ENCODE peak calls at places on chromosomes 12 and 14, in four cellular contexts. T is activated CD4-positive, alpha-beta T cell treated with anti-CD3 and anti-CD28 coated beads, Interleukin-2, amount 50 U/mL, for 1 hour; O is stimulated activated naive CD4-positive, alpha-beta T cell; Q is stimulated activated CD4-positive, alpha-beta T cell treated with anti-CD3 and anti-CD28 coated beads, Interleukin-1b, Interleukin-23, amount 100 ng/mL, for 4 hours. W is an unnamed sample.
A peak's percentile ranks its signal among the peaks of the same experiment; 100 is the strongest.

GRCh38 chr12:107091381-107091780 is 2.0 kb downstream of the CRY1 start:
- DNase-seq in T (no peak), O (no peak), Q (no peak), W (no peak)

GRCh38 chr12:124000111-124000510 is 27.1 kb downstream of the ZNF664 start:
- DNase-seq in T (no peak), O (no peak), Q (no peak), W (no peak)

GRCh38 chr12:124392991-124393790 is 98.3 kb downstream of the RFLNA start:
- DNase-seq in T (no peak), O (no peak), Q (no peak), W (no peak)

GRCh38 chr14:64990291-64990690 is 3.6 kb downstream of the FNTB start:
- DNase-seq in T (no peak), O (no peak), Q (no peak), W (no peak)

GRCh38 chr12:69719336-69720316 is 19.0 kb upstream of the RAB3IP start:
- DNase-seq in T (no peak), O (no peak), Q (no peak), W (no peak)

GRCh38 chr12:25502071-25502555 is 51.0 kb downstream of the LMNTD1 start:
- DNase-seq in T (no peak), O (no peak), Q (no peak), W (no peak)

GRCh38 chr12:120849765-120850164 is 54.4 kb downstream of the SPPL3 start:
- DNase-seq in T (no peak), O (no peak), Q (no peak), W (no peak)

GRCh38 chr14:20278414-20278813 is 27.3 kb downstream of the TTC5 start:
- DNase-seq in T (peak; percentile 8), O (no peak), Q (no peak), W (peak; percentile 54)

GRCh38 chr14:69812725-69813124 is 15.7 kb upstream of the SLC10A1 start:
- DNase-seq in T (no peak), O (no peak), Q (no peak), W (no peak)

GRCh38 chr12:29044799-29045198 is 104.3 kb upstream of the FAR2 start:
- DNase-seq in T (no peak), O (no peak), Q (no peak), W (no peak)

GRCh38 chr14:21454843-21455550 is 926 bp downstream of the CHD8 start:
- DNase-seq in T (no peak), O (peak; percentile 18), Q (no peak), W (no peak)

GRCh38 chr14:58151701-58152568 is at the start of gene ARMH4:
- DNase-seq in T (peak; percentile 50), O (peak; percentile 20), Q (peak; percentile 44), W (peak; percentile 43)

GRCh38 chr12:2829275-2829674 is 5.6 kb downstream of the NRIP2 start:
- DNase-seq in T (no peak), O (no peak), Q (no peak), W (no peak)

GRCh38 chr14:70780396-70781075 is 28.8 kb downstream of the MAP3K9 start:
- DNase-seq in T (no peak), O (peak; percentile 4), Q (no peak), W (no peak)

GRCh38 chr12:56645201-56645716 is 525 bp downstream of the ATP5F1B start:
- DNase-seq in T (no peak), O (no peak), Q (no peak), W (no peak)

GRCh38 chr12:38053655-38054464 is 262.7 kb upstream of the ALG10B start:
- DNase-seq in T (no peak), O (no peak), Q (no peak), W (no peak)

GRCh38 chr14:101554991-101555668 is 6.2 kb upstream of the DIO3 start:
- DNase-seq in T (no peak), O (no peak), Q (no peak), W (no peak)

GRCh38 chr12:75852143-75852542 is 179.4 kb downstream of the PHLDA1 start:
- DNase-seq in T (no peak), O (no peak), Q (no peak), W (no peak)

GRCh38 chr14:25537846-25538455 is 488.0 kb upstream of the STXBP6 start:
- DNase-seq in T (no peak), O (no peak), Q (no peak), W (no peak)

GRCh38 chr14:26157517-26157916 is 440.3 kb downstream of the NOVA1 start:
- DNase-seq in T (no peak), O (no peak), Q (no peak), W (no peak)

GRCh38 chr14:101960225-101960624 is 4.1 kb upstream of the DYNC1H1 start:
- DNase-seq in T (peak; percentile 15), O (no peak), Q (no peak), W (no peak)

GRCh38 chr12:106978035-106978800 is 8.7 kb downstream of the MTERF2 start:
- DNase-seq in T (no peak), O (no peak), Q (no peak), W (no peak)

GRCh38 chr12:108312885-108313203 is 26.3 kb downstream of the CMKLR1 start:
- DNase-seq in T (no peak), O (no peak), Q (no peak), W (no peak)

GRCh38 chr14:81694419-81694818 is 160.8 kb upstream of the SEL1L start:
- DNase-seq in T (no peak), O (no peak), Q (no peak), W (no peak)

GRCh38 chr14:93938766-93939303 is 11.7 kb downstream of the FAM181A start:
- DNase-seq in T (no peak), O (no peak), Q (no peak), W (no peak)

GRCh38 chr12:89345376-89345775 is 6.9 kb downstream of the DUSP6 start:
- DNase-seq in T (no peak), O (no peak), Q (no peak), W (no peak)

GRCh38 chr12:116863275-116863767 is 17.9 kb downstream of the HRK start:
- DNase-seq in T (no peak), O (no peak), Q (no peak), W (no peak)

GRCh38 chr12:2274733-2275132 is 221.9 kb downstream of the CACNA1C start:
- DNase-seq in T (no peak), O (no peak), Q (no peak), W (no peak)

GRCh38 chr12:44848771-44849085 is 27.4 kb downstream of the NELL2 start:
- DNase-seq in T (no peak), O (no peak), Q (no peak), W (no peak)

GRCh38 chr12:128853321-128854197 is at the start of gene GLT1D1:
- DNase-seq in T (no peak), O (no peak), Q (no peak), W (no peak)

GRCh38 chr14:67942311-67942710 is 122.7 kb downstream of the RAD51B start:
- DNase-seq in T (no peak), O (no peak), Q (no peak), W (no peak)

GRCh38 chr12:44015333-44015941 is 179.6 kb downstream of the TMEM117 start:
- DNase-seq in T (no peak), O (peak; percentile 31), Q (no peak), W (no peak)

GRCh38 chr12:6391013-6391412 is 7.1 kb downstream of the LTBR start:
- DNase-seq in T (no peak), O (no peak), Q (no peak), W (no peak)

GRCh38 chr12:131249291-131250027 is 295.8 kb downstream of the ADGRD1 start:
- DNase-seq in T (no peak), O (no peak), Q (no peak), W (no peak)

GRCh38 chr12:43109626-43110345 is 442.2 kb downstream of the ADAMTS20 start:
- DNase-seq in T (no peak), O (no peak), Q (no peak), W (no peak)

W was measured in CD4-positive, CD25-positive, alpha-beta regulatory T cell.